ENCODE peak calls at places on chromosomes 5 and 9, in five cellular contexts. T is adipocyte, O is right atrium auricular region, K is HFF-Myc, H is fibroblast of mammary gland. B is an unnamed sample.

GRCh38 chr9:84169240-84169639 is 171.3 kb downstream of the SLC28A3 start:
- DNase-seq in H (peak), K (no peak), O (no peak), T (peak), B (peak)

GRCh38 chr5:92147263-92147662 is 764.1 kb upstream of the ARRDC3 start:
- DNase-seq in K (no peak), O (no peak), H (no peak), T (no peak), B (no peak)

GRCh38 chr5:170809551-170809950 is 26.0 kb downstream of the GABRP start:
- DNase-seq in K (no peak), H (peak), T (peak), O (no peak), B (peak)

GRCh38 chr5:116923344-116923743 is 348.7 kb upstream of the SEMA6A start:
- DNase-seq in K (no peak), T (no peak), H (no peak), O (no peak), B (no peak)

GRCh38 chr9:123318961-123319421 is 37.0 kb upstream of the CRB2 start:
- DNase-seq in O (no peak), K (no peak), T (no peak), H (no peak), B (peak)

GRCh38 chr9:69861011-69861410 is 40.4 kb downstream of the CFAP95 start:
- DNase-seq in O (no peak), H (no peak), K (no peak), T (peak), B (no peak)

GRCh38 chr9:6944896-6945295 is 187.1 kb downstream of the KDM4C start:
- DNase-seq in O (no peak), K (no peak), T (peak), H (peak), B (peak)

GRCh38 chr9:91812191-91812590 is 137.8 kb downstream of the ROR2 start:
- DNase-seq in H (no peak), K (no peak), T (no peak), O (no peak), B (no peak)

GRCh38 chr9:80775515-80775914 is 913.8 kb downstream of the TLE1 start:
- DNase-seq in T (peak), O (no peak), K (no peak), H (peak), B (no peak)

GRCh38 chr9:135552698-135553161 is 6.8 kb downstream of the OBP2A start:
- DNase-seq in T (no peak), H (no peak), K (no peak), O (no peak), B (no peak)

GRCh38 chr9:134986957-134987356 is 69.2 kb upstream of the FCN1 start:
- DNase-seq in T (no peak), K (no peak), H (no peak), O (no peak), B (no peak)

GRCh38 chr5:14367364-14367763 is 214.2 kb upstream of the OTULINL start:
- DNase-seq in T (no peak), K (no peak), H (no peak), O (no peak), B (no peak)

GRCh38 chr5:10524376-10525123 is 39.3 kb upstream of the ANKRD33B start:
- DNase-seq in K (peak), H (peak), T (peak), O (no peak), B (peak)

GRCh38 chr5:171419663-171420428 is 399 bp downstream of the FGF18 start:
- DNase-seq in O (peak), H (peak), K (no peak), T (peak), B (peak)

GRCh38 chr5:24510523-24510988 is 134.2 kb downstream of the CDH10 start:
- DNase-seq in H (no peak), T (no peak), O (no peak), K (no peak), B (no peak)

GRCh38 chr9:5621327-5621726 is 7.6 kb upstream of the RIC1 start:
- DNase-seq in K (peak), O (no peak), H (peak), T (peak), B (peak)

GRCh38 chr5:17331649-17332048 is 114.2 kb downstream of the BASP1 start:
- DNase-seq in T (no peak), O (no peak), K (no peak), H (no peak), B (no peak)

GRCh38 chr9:2178034-2178734 is 163.0 kb downstream of the SMARCA2 start:
- DNase-seq in H (no peak), K (no peak), O (no peak), T (no peak), B (no peak)

DNA sequence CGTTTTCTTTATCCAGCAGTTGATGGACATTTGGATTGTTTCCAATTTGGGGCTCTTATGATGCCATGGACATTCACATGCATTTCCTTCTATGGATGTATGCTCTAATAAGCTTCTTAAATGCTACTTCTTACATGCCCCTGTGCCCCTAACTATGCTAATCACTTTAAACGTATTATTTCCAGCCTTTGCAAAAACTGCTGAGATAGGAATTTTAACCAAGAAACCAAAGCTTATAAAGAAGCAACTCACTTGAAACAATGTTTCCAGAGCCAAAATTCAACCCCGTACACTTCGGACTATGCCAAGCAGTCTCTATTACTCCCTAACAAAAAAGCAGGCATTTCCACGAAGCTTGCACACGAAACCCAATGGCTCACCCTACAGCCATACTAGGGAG is 545.6 kb upstream of the WWC1 start:
- DNase-seq in T (no peak), H (no peak), K (no peak), O (no peak), B (no peak)
- H3K4me3 ChIP-seq in T (no peak), H (no peak), K (no peak), O (no peak), B (no peak)

GRCh38 chr5:80035839-80036238 is 691 bp downstream of the THBS4 start:
- DNase-seq in O (no peak), K (no peak), H (no peak), T (no peak), B (no peak)

GRCh38 chr5:80033513-80033912 is 1.6 kb upstream of the THBS4 start:
- DNase-seq in T (no peak), H (no peak), O (no peak), K (no peak), B (no peak)

GRCh38 chr5:80036621-80037020 is 1.5 kb downstream of the THBS4 start:
- DNase-seq in T (no peak), H (no peak), K (no peak), O (no peak), B (no peak)

GRCh38 chr5:80034559-80034958 is 589 bp upstream of the THBS4 start:
- DNase-seq in K (no peak), T (no peak), H (no peak), O (no peak), B (no peak)

GRCh38 chr5:80034962-80035821 is at the start of gene THBS4:
- DNase-seq in O (no peak), K (no peak), T (peak), H (no peak), B (no peak)
- H3K4me3 ChIP-seq in O (peak), K (no peak), T (peak), H (no peak), B (peak)

DNA sequence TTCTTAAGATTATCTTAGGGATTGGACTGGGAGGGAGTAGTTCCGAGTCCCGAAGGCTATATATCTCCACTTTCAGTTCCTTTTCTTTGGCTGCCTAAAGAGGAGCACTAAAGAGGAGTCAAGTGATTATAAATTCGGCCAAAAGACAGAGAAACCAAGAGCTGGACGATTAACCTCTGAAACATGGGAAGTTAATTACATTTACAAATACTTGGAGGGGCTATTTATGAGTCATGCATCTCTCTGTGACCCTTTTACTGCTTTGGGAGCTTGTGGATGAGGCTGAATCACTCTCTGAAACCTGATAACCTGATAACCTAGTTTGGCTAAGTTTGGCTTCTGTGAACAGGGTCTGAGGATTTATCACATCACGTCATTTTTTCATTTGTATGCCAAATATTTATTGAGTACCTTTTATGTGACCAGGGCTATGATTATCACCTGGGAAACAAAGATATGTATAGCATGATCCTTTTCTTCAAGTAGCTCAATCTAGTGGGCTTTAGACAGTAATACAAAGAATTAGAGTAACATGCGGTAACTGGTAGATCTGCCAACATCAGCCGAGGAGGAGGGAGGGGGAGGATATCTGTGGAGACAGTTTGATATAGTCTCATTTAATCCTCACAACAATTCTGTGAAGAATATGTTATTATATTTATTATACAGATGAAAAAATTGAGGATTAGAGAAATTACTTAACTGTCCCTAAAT is 180.9 kb downstream of the CD180 start:
- DNase-seq in K (no peak), H (peak), T (no peak), O (no peak), B (peak)
- H3K4me3 ChIP-seq in K (no peak), H (peak), T (peak), O (peak), B (no peak)

GRCh38 chr5:150642991-150643710 is 2.7 kb downstream of the SYNPO start:
- DNase-seq in H (peak), T (no peak), O (no peak), K (no peak), B (no peak)
- H3K4me3 ChIP-seq in H (no peak), T (no peak), O (peak), K (peak), B (no peak)

GRCh38 chr5:79508794-79509193 is 5.1 kb downstream of the HOMER1 start:
- DNase-seq in H (no peak), O (no peak), T (no peak), K (no peak), B (no peak)
- H3K4me3 ChIP-seq in H (no peak), O (peak), T (no peak), K (no peak), B (no peak)

B was measured in MG63.